ENCODE peak calls at places on chromosomes 2 and 18, in seven cellular contexts. P, N, I, A, J, S and O are unnamed samples.

GRCh38 chr2:200765139-200765951 is 46.4 kb upstream of the BZW1 start:
- DNase-seq in P (no peak), N (peak; percentile 98), I (peak; percentile 64), A (no peak), J (no peak), S (no peak), O (peak; percentile 95)

GRCh38 chr2:233005096-233005495 is 8.0 kb downstream of the NGEF start:
- DNase-seq in P (no peak), N (no peak), I (peak; percentile 12), A (no peak), J (no peak), S (no peak), O (no peak)

GRCh38 chr2:18980104-18980777 is 378.2 kb downstream of the OSR1 start:
- DNase-seq in P (no peak), N (no peak), I (no peak), A (no peak), J (no peak), S (no peak), O (no peak)

GRCh38 chr2:15943378-15943851 is 3.1 kb downstream of the MYCN start:
- DNase-seq in P (no peak), N (no peak), I (peak; percentile 55), A (no peak), J (no peak), S (peak; percentile 85), O (no peak)

GRCh38 chr18:26655010-26655613 is 106.8 kb upstream of the KCTD1 start:
- DNase-seq in P (no peak), N (peak; percentile 18), I (no peak), A (no peak), J (no peak), S (no peak), O (no peak)

GRCh38 chr2:139574371-139574770 is 794.2 kb upstream of the NXPH2 start:
- DNase-seq in P (no peak), N (no peak), I (no peak), A (no peak), J (no peak), S (no peak), O (no peak)

GRCh38 chr2:61277756-61278155 is 115.8 kb downstream of the C2orf74 start:
- DNase-seq in P (no peak), N (no peak), I (no peak), A (no peak), J (no peak), S (no peak), O (no peak)

GRCh38 chr18:30192216-30192615 is 850.3 kb downstream of the DSC3 start:
- DNase-seq in P (no peak), N (no peak), I (no peak), A (no peak), J (no peak), S (peak; percentile 16), O (no peak)

GRCh38 chr18:23134780-23135678 is at the start of gene CABLES1:
- DNase-seq in P (peak; percentile 17), N (no peak), I (peak; percentile 69), A (peak; percentile 84), J (no peak), S (peak; percentile 71), O (peak; percentile 67)

GRCh38 chr18:77059294-77059916 is 73.2 kb downstream of the MBP start:
- DNase-seq in P (no peak), N (peak; percentile 58), I (no peak), A (no peak), J (no peak), S (peak; percentile 69), O (peak; percentile 81)

GRCh38 chr2:21837561-21837960 is 713.8 kb downstream of the TDRD15 start:
- DNase-seq in P (no peak), N (no peak), I (no peak), A (no peak), J (no peak), S (no peak), O (no peak)

GRCh38 chr2:100411841-100412292 is 5.6 kb downstream of the CHST10 start:
- DNase-seq in P (no peak), N (no peak), I (peak; percentile 11), A (no peak), J (no peak), S (no peak), O (no peak)

GRCh38 chr2:53460347-53460746 is 307.3 kb upstream of the CHAC2 start:
- DNase-seq in P (no peak), N (peak; percentile 59), I (no peak), A (no peak), J (no peak), S (no peak), O (peak; percentile 51)

GRCh38 chr18:25350561-25351201 is 1.3 kb downstream of the ZNF521 start:
- DNase-seq in P (peak; percentile 12), N (no peak), I (no peak), A (peak; percentile 78), J (no peak), S (peak; percentile 74), O (no peak)

GRCh38 chr18:57775937-57776336 is 27.2 kb downstream of the ATP8B1 start:
- DNase-seq in P (no peak), N (peak; percentile 99), I (no peak), A (no peak), J (no peak), S (no peak), O (peak; percentile 97)

DNA sequence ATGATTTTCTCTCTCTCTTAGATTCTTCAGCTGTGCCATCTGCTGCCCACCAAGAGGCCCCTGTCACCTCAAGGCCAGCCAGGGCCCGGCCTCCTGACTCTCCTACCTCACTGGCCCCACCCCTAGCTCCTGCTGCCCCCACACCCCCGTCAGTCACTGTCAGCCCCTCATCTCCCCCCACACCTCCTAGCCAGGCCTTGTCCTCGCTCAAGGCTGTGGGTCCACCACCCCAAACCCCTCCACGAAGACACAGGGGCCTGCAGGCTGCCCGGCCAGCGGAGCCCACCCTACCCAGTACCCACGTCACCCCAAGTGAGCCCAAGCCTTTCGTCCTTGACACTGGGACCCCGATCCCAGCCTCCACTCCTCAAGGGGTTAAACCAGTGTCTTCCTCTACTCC is 9.4 kb upstream of the GMPPA start:
- DNase-seq in P (no peak), N (no peak), I (no peak), A (no peak), J (no peak), S (no peak), O (no peak)
- H3K27me3 ChIP-seq in P (peaks cover 22% of the 10 kb centered on the region), N (peaks cover 22% of the 10 kb centered on the region), I (peaks cover 28% of the 10 kb centered on the region), A (peaks cover 12% of the 10 kb centered on the region), J (peaks cover 36% of the 10 kb centered on the region), S (peaks cover 75% of the 10 kb centered on the region), O (no peaks in the 10 kb centered on the region)

DNA sequence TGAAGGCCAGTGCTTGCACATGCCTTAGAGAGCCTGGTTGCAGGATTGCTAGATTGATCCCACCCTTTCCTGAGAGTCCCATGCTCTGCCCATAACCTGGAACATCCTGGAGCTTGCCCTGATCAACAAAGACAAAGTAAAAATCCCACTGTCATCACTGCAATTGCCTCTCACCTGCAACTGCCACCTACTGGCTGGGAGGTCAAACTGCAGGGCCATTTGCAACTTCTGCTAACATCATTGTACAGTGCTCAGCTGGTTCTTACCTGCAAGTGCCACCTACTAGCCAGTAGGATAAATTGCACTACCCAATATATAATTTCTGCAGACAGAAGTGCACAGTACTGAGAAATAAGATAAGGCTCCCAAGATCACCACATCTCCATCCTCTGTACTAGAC is 947.5 kb downstream of the CPS1 start:
- DNase-seq in P (no peak), N (no peak), I (no peak), A (no peak), J (no peak), S (no peak), O (no peak)
- H3K27me3 ChIP-seq in P (no peaks in the 10 kb centered on the region), N (no peaks in the 10 kb centered on the region), I (no peaks in the 10 kb centered on the region), A (no peaks in the 10 kb centered on the region), J (no peaks in the 10 kb centered on the region), S (no peaks in the 10 kb centered on the region), O (no peaks in the 10 kb centered on the region)

DNA sequence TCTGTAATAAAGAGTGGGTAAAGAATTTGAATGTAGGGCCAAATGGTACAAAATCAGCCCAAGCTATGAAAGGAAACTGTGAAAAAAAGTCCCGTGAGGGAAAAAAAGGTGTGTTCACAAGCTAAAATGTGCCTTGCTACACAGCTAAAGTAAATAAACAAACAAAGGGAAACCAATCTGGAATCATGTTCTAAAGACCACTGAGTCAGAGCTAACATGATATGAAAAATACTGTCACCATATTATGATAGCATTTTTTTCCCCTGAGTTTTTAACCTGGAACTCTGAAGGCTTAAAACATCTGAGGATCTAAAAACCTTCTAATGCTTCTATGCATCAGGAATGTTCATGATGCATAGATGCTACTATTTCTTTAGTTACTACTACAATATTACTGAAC is 58.8 kb downstream of the SCN1A start:
- DNase-seq in P (no peak), N (peak; percentile 37), I (no peak), A (no peak), J (no peak), S (no peak), O (no peak)
- H3K27me3 ChIP-seq in P (no peaks in the 10 kb centered on the region), N (no peaks in the 10 kb centered on the region), I (no peaks in the 10 kb centered on the region), A (no peaks in the 10 kb centered on the region), J (no peaks in the 10 kb centered on the region), S (no peaks in the 10 kb centered on the region), O (peaks cover 61% of the 10 kb centered on the region)

GRCh38 chr18:55283309-55283708 is 304.7 kb downstream of the TCF4 start:
- DNase-seq in P (no peak), N (no peak), I (no peak), A (no peak), J (no peak), S (no peak), O (no peak)
- H3K27me3 ChIP-seq in P (no peaks in the 10 kb centered on the region), N (no peaks in the 10 kb centered on the region), I (no peaks in the 10 kb centered on the region), A (no peaks in the 10 kb centered on the region), J (no peaks in the 10 kb centered on the region), S (no peaks in the 10 kb centered on the region), O (no peaks in the 10 kb centered on the region)

DNA sequence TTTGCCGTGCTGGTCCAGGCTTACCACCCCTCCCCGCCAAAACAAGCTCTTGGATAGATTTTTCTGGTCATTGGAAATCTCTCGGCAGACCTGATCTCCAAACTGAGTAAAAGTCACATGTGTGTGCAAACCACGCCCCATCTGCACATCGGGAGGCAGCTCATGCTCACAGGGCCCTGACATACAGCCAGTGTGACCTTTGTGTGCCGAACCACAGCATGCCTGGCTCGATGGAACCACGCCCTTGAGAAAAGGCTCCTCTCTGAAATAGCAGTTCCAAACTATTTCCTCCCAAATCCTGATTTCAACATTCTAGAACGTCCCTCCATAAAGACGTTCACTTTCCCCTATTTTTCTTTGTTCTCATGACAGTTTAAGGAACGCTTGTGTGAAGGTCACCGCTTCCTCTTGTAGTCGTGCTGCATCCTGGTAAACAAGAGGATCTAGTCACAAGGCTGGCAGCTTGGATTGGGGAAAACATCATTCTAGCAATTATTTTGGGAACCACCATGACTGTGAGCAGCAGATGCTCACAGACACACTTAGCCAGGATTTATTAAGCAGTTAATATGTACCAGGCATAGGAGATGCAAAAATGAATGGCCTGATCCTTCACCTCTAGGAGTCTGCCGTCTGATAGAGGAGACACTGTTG is 59.2 kb upstream of the MAP4K4 start:
- DNase-seq in P (no peak), N (no peak), I (no peak), A (no peak), J (no peak), S (no peak), O (no peak)
- H3K27me3 ChIP-seq in P (no peaks in the 10 kb centered on the region), N (no peaks in the 10 kb centered on the region), I (no peaks in the 10 kb centered on the region), A (no peaks in the 10 kb centered on the region), J (no peaks in the 10 kb centered on the region), S (no peaks in the 10 kb centered on the region), O (no peaks in the 10 kb centered on the region)

DNA sequence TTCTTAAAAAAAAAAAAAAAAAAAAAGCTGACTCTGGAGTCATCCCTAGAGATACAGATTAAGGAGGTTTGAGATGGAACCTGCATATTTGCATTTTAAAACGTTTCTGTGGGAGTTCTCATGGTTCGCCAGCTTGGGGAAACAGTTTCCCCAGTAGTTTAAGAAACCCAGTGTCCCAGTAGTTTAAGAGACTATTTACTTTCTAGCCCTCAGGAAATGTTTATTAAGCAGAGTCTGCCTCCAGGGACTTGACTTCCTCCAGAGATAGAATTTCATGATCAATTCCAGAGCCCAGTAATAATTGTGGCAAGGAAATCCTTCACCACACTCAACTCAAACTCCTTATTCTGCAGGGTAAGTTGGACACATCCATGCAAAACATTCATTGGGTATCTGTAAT is 39.1 kb downstream of the DIPK1C start:
- DNase-seq in P (no peak), N (no peak), I (no peak), A (no peak), J (no peak), S (no peak), O (no peak)
- H3K27me3 ChIP-seq in P (no peaks in the 10 kb centered on the region), N (no peaks in the 10 kb centered on the region), I (peaks cover 14% of the 10 kb centered on the region), A (no peaks in the 10 kb centered on the region), J (no peaks in the 10 kb centered on the region), S (no peaks in the 10 kb centered on the region), O (peaks cover 98% of the 10 kb centered on the region)